ENCODE peak calls at places on chromosomes 6 and 20, in eight cellular contexts. W, J, D, B, N, M, E and H are unnamed samples.

GRCh38 chr6:158475344-158476302 is 84.3 kb upstream of the TMEM181 start:
- DNase-seq in J (no peak), E (peak), N (peak), M (peak), W (peak), D (no peak), B (no peak), H (peak)

GRCh38 chr20:45359406-45360148 is 3.4 kb upstream of the SYS1 start:
- DNase-seq in E (no peak), W (no peak), B (no peak), D (no peak), M (no peak), N (peak), J (no peak), H (no peak)

GRCh38 chr6:169130111-169130510 is 123.5 kb downstream of the THBS2 start:
- DNase-seq in E (no peak), M (no peak), W (no peak), D (no peak), N (no peak), J (no peak), B (no peak), H (no peak)

GRCh38 chr20:50354690-50355592 is 155.2 kb upstream of the PTPN1 start:
- DNase-seq in M (no peak), N (no peak), E (no peak), J (peak), W (no peak), B (no peak), D (peak), H (no peak)

GRCh38 chr6:132115714-132116366 is 164.7 kb upstream of the CCN2 start:
- DNase-seq in W (no peak), J (no peak), N (no peak), B (no peak), E (no peak), M (no peak), D (no peak), H (no peak)

GRCh38 chr6:148893481-148893880 is 146.7 kb downstream of the UST start:
- DNase-seq in B (no peak), J (no peak), M (no peak), E (no peak), N (no peak), W (no peak), D (no peak), H (no peak)

GRCh38 chr6:133740218-133740617 is 148.7 kb upstream of the TCF21 start:
- DNase-seq in B (no peak), N (no peak), M (no peak), D (no peak), W (no peak), E (no peak), J (no peak), H (no peak)

GRCh38 chr6:16769131-16769985 is 8.1 kb upstream of the ATXN1 start:
- DNase-seq in B (peak), E (no peak), D (no peak), J (no peak), W (peak), N (peak), M (peak), H (no peak)

GRCh38 chr6:142885182-142885867 is 59.7 kb downstream of the HIVEP2 start:
- DNase-seq in E (peak), B (peak), W (peak), N (no peak), D (no peak), J (no peak), M (peak), H (peak)

GRCh38 chr6:110063864-110064263 is 85.8 kb downstream of the GPR6 start:
- DNase-seq in W (peak), J (no peak), D (no peak), E (no peak), N (no peak), M (no peak), B (no peak), H (no peak)

GRCh38 chr6:20674664-20675063 is 140.4 kb downstream of the CDKAL1 start:
- DNase-seq in E (no peak), D (no peak), W (no peak), M (no peak), J (no peak), B (no peak), N (no peak), H (no peak)

GRCh38 chr6:129567374-129567773 is 142.6 kb downstream of the ARHGAP18 start:
- DNase-seq in N (no peak), W (no peak), M (no peak), E (no peak), D (no peak), B (peak), J (no peak), H (no peak)

GRCh38 chr6:21451546-21452013 is 142.0 kb upstream of the SOX4 start:
- DNase-seq in B (no peak), J (no peak), M (no peak), E (no peak), N (no peak), W (no peak), D (no peak), H (no peak)

GRCh38 chr20:4973330-4974097 is 27.8 kb downstream of the SLC23A2 start:
- DNase-seq in W (peak), N (peak), E (peak), M (peak), B (no peak), J (peak), D (no peak), H (peak)

GRCh38 chr20:53408728-53409157 is 184.9 kb downstream of the ZNF217 start:
- DNase-seq in N (no peak), M (no peak), D (no peak), E (no peak), W (no peak), J (no peak), B (no peak), H (peak)

GRCh38 chr6:5871296-5871695 is 135.4 kb downstream of the NRN1 start:
- DNase-seq in W (peak), J (no peak), M (no peak), B (no peak), N (no peak), D (no peak), E (peak), H (no peak)

GRCh38 chr6:38753707-38754106 is 38.6 kb downstream of the DNAH8 start:
- DNase-seq in D (no peak), M (no peak), J (no peak), E (no peak), B (no peak), N (no peak), W (no peak), H (no peak)
- H3K4me3 ChIP-seq in D (no peak), M (no peak), J (no peak), E (no peak), B (no peak), N (no peak), W (no peak), H (no peak)

GRCh38 chr20:32053648-32054047 is 1.6 kb downstream of the HCK start:
- DNase-seq in B (no peak), J (no peak), D (no peak), N (no peak), E (no peak), M (no peak), W (no peak), H (no peak)
- H3K4me3 ChIP-seq in B (no peak), J (peak), D (no peak), N (no peak), E (peak), M (no peak), W (no peak), H (no peak)

GRCh38 chr20:17968366-17969275 is at the start of the genes MGME1 and SNX5:
- DNase-seq in N (peak), M (peak), W (peak), B (peak), J (peak), E (peak), D (peak), H (peak)

GRCh38 chr20:17971571-17972013 is 2.8 kb downstream of the MGME1 start:
- DNase-seq in B (no peak), N (no peak), D (no peak), M (no peak), E (no peak), J (no peak), W (no peak), H (peak)

GRCh38 chr20:17969884-17970409 is 1.1 kb downstream of the MGME1 start:
- DNase-seq in W (peak), M (no peak), D (no peak), B (peak), E (no peak), J (no peak), N (no peak), H (no peak)

GRCh38 chr20:17967595-17968365 is 814 bp downstream of the SNX5 start:
- DNase-seq in N (peak), D (no peak), M (no peak), E (no peak), B (no peak), W (no peak), J (no peak), H (no peak)

DNA sequence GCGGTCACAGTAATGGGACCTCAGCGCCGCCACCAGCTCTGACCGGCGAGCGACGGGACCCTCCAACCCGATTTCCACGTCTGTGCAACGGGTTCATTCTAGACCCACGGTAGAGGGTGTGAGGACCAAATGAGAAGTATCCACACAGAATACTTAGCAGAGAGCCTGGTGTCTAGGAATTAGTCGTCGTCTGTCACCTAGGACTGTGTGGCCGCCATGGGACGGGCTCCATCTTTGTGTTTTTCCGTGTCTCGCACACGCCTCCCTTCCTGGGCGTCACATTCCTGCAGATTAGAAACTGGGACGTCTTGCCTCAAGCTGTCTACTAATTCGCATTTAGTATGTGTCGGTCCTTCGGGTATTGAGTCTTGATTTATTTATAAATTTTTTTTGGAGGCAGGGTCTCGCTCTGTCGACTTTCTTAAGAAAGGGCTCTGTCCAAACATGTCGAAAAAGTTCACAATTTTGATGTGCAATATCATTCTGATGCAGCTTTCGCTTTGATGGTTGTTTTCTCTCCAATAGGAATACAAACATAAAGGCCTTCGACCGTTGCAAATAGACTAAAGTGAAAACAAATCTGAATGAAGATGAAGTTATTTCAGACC is 562 bp downstream of the MGME1 start:
- DNase-seq in D (no peak), W (no peak), J (no peak), E (no peak), N (peak), M (no peak), B (peak), H (no peak)
- H3K4me3 ChIP-seq in D (peak), W (peak), J (peak), E (peak), N (peak), M (peak), B (peak), H (peak)

DNA sequence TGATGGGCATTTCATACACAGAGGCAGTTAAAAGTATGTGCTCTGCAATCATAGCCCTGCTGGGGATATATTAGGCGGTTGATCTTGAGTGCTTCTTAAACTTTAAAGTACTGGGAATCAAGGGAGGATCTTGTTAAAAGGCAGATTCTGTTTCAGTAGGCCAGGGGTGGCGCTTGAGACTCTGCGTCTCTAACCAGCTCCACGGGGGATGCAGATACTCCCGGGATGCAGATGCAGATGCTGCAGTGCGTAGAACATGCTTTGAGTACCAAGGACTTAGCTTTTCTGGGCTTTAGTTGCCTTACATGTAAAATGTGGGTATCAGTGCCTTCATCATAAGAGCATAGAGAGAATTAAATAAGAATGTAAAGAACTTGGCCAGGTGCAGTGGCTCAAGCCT is 44.4 kb upstream of the ENPP5 start:
- DNase-seq in M (no peak), E (no peak), N (no peak), J (no peak), D (no peak), W (no peak), B (no peak), H (no peak)
- H3K4me3 ChIP-seq in M (no peak), E (no peak), N (no peak), J (no peak), D (no peak), W (no peak), B (no peak), H (no peak)

DNA sequence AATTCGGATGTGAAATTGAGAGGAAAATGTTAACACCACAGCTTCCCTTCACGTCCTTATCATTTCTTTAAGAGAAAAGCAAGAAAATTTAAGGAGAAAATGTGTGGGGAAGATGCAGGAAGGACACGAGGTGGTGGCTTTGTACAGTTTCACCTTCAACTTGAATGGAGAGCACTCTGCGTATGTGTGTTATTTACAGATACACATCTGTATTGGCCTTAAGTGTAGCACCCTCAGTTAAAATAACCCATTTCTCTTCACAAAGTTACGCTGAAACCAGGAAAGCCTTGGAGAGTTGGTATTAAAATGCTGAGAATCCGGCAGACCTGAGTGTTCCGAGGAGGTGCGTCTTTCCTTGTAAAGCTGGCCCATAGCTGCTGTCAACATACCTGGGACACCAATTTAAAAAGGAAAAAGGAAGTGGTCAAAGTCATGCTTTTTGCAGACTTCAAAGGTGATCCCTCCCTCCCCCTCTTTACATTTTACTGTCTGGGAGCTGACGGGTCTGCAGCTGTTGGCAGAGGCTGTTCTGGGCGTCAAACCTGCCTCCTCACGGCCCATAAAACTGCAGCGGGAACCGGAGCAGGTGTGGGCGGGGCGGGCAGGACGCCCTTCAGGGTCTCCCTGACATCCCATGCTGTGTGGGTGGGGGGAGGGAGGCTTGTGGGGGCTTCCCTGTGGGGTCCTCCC is 61.3 kb upstream of the TBXT start:
- DNase-seq in D (no peak), E (no peak), B (no peak), M (no peak), W (no peak), J (no peak), N (no peak), H (no peak)
- H3K4me3 ChIP-seq in D (no peak), E (no peak), B (no peak), M (no peak), W (no peak), J (no peak), N (no peak), H (no peak)

GRCh38 chr6:48135352-48136084 is 24.5 kb upstream of the PTCHD4 start:
- DNase-seq in D (no peak), B (no peak), N (no peak), W (no peak), E (no peak), J (no peak), M (no peak), H (peak)
- H3K4me3 ChIP-seq in D (no peak), B (no peak), N (no peak), W (no peak), E (no peak), J (no peak), M (no peak), H (no peak)